ENCODE peak calls at places on chromosome 1, in eight cellular contexts. K is esophagus muscularis mucosa; S is psoas muscle; W is CD8-positive, alpha-beta memory T cell; E is astrocyte; F is ascending aorta; C is stomach; O is DND-41. N is an unnamed sample. For H3K4me1, the result is how much of the 10 kb centered on the place peaks cover.

GRCh38 chr1:85601930-85602329 is 21.4 kb downstream of the CCN1 start:
- DNase-seq in E (no peak), O (no peak), F (no peak), C (no peak), W (no peak), S (no peak), K (no peak), N (no peak)

GRCh38 chr1:148362141-148362929 is 120.8 kb downstream of the PPIAL4G start:
- DNase-seq in K (no peak), O (no peak), F (no peak), C (peak), S (no peak), W (no peak), E (peak), N (no peak)

GRCh38 chr1:116472431-116472961 is 98.3 kb downstream of the CD58 start:
- DNase-seq in O (no peak), K (no peak), F (no peak), S (no peak), E (peak), C (no peak), W (no peak), N (no peak)

GRCh38 chr1:1063261-1063944 is 10.7 kb downstream of the RNF223 start:
- DNase-seq in E (no peak), O (no peak), K (no peak), S (no peak), C (no peak), F (no peak), W (no peak), N (no peak)

GRCh38 chr1:96660503-96660902 is 61.1 kb upstream of the PTBP2 start:
- DNase-seq in K (no peak), E (peak), W (no peak), O (no peak), F (no peak), C (no peak), S (no peak), N (no peak)

GRCh38 chr1:30880631-30881155 is 27.9 kb downstream of the SDC3 start:
- DNase-seq in W (no peak), F (no peak), S (no peak), O (no peak), E (no peak), K (no peak), C (no peak), N (no peak)

GRCh38 chr1:174704300-174704699 is 256.5 kb downstream of the GPR52 start:
- DNase-seq in F (no peak), W (no peak), E (no peak), C (no peak), O (no peak), K (no peak), S (no peak), N (no peak)

GRCh38 chr1:52164604-52165003 is 22.7 kb downstream of the ZFYVE9 start:
- DNase-seq in O (no peak), K (no peak), W (no peak), C (no peak), E (peak), S (no peak), F (no peak), N (no peak)

GRCh38 chr1:48536477-48536876 is 64.5 kb upstream of the SPATA6 start:
- DNase-seq in O (no peak), E (no peak), S (no peak), W (no peak), F (no peak), K (no peak), C (no peak), N (no peak)

GRCh38 chr1:70717211-70717610 is 306.1 kb downstream of the CTH start:
- DNase-seq in K (no peak), O (no peak), W (no peak), S (no peak), E (no peak), F (no peak), C (no peak), N (no peak)

GRCh38 chr1:17212487-17213121 is 7.7 kb downstream of the PADI1 start:
- DNase-seq in S (peak), K (no peak), F (no peak), O (peak), W (peak), E (peak), C (peak), N (no peak)

GRCh38 chr1:28026329-28026728 is 62.1 kb downstream of the EYA3 start:
- DNase-seq in K (no peak), E (no peak), O (no peak), F (no peak), C (no peak), S (no peak), W (no peak), N (no peak)

GRCh38 chr1:1204425-1204920 is 1.9 kb downstream of the TNFRSF18 start:
- DNase-seq in E (no peak), C (no peak), W (no peak), S (peak), O (no peak), K (no peak), F (no peak), N (no peak)

GRCh38 chr1:21324368-21325137 is 34.3 kb upstream of the ECE1 start:
- DNase-seq in F (peak), E (peak), C (peak), S (peak), K (no peak), O (peak), W (peak), N (peak)

GRCh38 chr1:166902279-166902678 is 26.2 kb upstream of the TADA1 start:
- DNase-seq in C (no peak), E (peak), O (no peak), S (no peak), K (no peak), W (no peak), F (no peak), N (no peak)

GRCh38 chr1:147723691-147724323 is 36.6 kb downstream of the GJA5 start:
- DNase-seq in O (no peak), W (no peak), K (no peak), S (no peak), E (no peak), F (no peak), C (no peak), N (no peak)

GRCh38 chr1:89689234-89689633 is 56.3 kb downstream of the LRRC8C start:
- DNase-seq in O (no peak), S (no peak), F (no peak), C (no peak), W (no peak), E (no peak), K (no peak), N (no peak)

GRCh38 chr1:63032171-63032570 is 248.2 kb downstream of the ATG4C start:
- DNase-seq in S (no peak), W (no peak), F (no peak), E (no peak), O (no peak), C (no peak), K (no peak), N (no peak)

GRCh38 chr1:184664042-184664659 is 90.5 kb downstream of the EDEM3 start:
- DNase-seq in W (peak), F (peak), E (peak), S (peak), O (no peak), K (peak), C (peak), N (no peak)

GRCh38 chr1:229884765-229885164 is 182.3 kb upstream of the GALNT2 start:
- DNase-seq in K (peak), S (no peak), E (no peak), W (no peak), F (peak), C (peak), O (peak), N (no peak)

GRCh38 chr1:243255791-243256512 is at the start of gene SDCCAG8:
- DNase-seq in K (peak), E (peak), F (peak), W (peak), C (peak), S (peak), O (peak), N (peak)

GRCh38 chr1:27556781-27557595 is 47.0 kb downstream of the AHDC1 start:
- DNase-seq in E (peak), F (peak), O (peak), K (peak), S (peak), C (peak), W (peak), N (peak)

GRCh38 chr1:225886159-225887029 is 2.6 kb downstream of the LEFTY1 start:
- DNase-seq in O (no peak), C (no peak), S (peak), W (no peak), K (no peak), E (no peak), F (no peak), N (no peak)

GRCh38 chr1:940121-941026 is 16.7 kb downstream of the SAMD11 start:
- DNase-seq in E (peak), K (no peak), F (peak), O (peak), S (peak), C (peak), W (no peak), N (no peak)

GRCh38 chr1:151606867-151607266 is 5.0 kb upstream of the SNX27 start:
- DNase-seq in S (no peak), F (no peak), O (no peak), C (no peak), K (no peak), W (no peak), E (no peak), N (no peak)

GRCh38 chr1:235074335-235075120 is 54.1 kb downstream of the TOMM20 start:
- DNase-seq in S (peak), W (no peak), K (no peak), E (peak), F (no peak), O (no peak), C (peak), N (no peak)

GRCh38 chr1:184036517-184036949 is 995 bp downstream of the COLGALT2 start:
- DNase-seq in K (no peak), S (peak), O (no peak), F (no peak), C (no peak), E (peak), W (no peak), N (no peak)

GRCh38 chr1:203807211-203807610 is 11.8 kb downstream of the ZBED6 start:
- DNase-seq in S (no peak), K (peak), E (peak), W (no peak), F (no peak), O (no peak), C (no peak), N (no peak)

GRCh38 chr1:151887028-151887427 is 22.3 kb downstream of the THEM4 start:
- DNase-seq in S (no peak), F (no peak), E (peak), C (no peak), W (no peak), O (no peak), K (no peak), N (no peak)

GRCh38 chr1:165898837-165899236 is 71.4 kb downstream of the UCK2 start:
- DNase-seq in F (peak), O (no peak), C (no peak), S (no peak), K (no peak), E (peak), W (no peak), N (peak)

GRCh38 chr1:65948609-65949229 is 156.0 kb downstream of the PDE4B start:
- DNase-seq in F (no peak), K (no peak), C (no peak), S (no peak), W (no peak), O (no peak), E (peak), N (no peak)

GRCh38 chr1:218164111-218164929 is 120.8 kb upstream of the RRP15 start:
- DNase-seq in S (peak), E (peak), F (no peak), O (no peak), K (no peak), C (no peak), W (no peak), N (no peak)

GRCh38 chr1:36436820-36437219 is 13.4 kb downstream of the OSCP1 start:
- DNase-seq in W (no peak), F (no peak), S (no peak), O (no peak), K (no peak), C (no peak), E (peak), N (no peak)

GRCh38 chr1:2414297-2414958 is 2.1 kb upstream of the PEX10 start:
- DNase-seq in F (peak), O (peak), W (peak), E (no peak), K (no peak), S (peak), C (peak), N (no peak)

GRCh38 chr1:2417083-2417832 is 4.9 kb upstream of the PEX10 start:
- DNase-seq in S (no peak), K (no peak), C (no peak), E (no peak), F (no peak), W (no peak), O (no peak), N (no peak)

GRCh38 chr1:2415337-2415736 is 3.0 kb upstream of the PEX10 start:
- DNase-seq in W (no peak), F (no peak), K (no peak), S (no peak), C (no peak), E (no peak), O (no peak), N (no peak)

GRCh38 chr1:2416403-2416802 is 4.0 kb upstream of the PEX10 start:
- DNase-seq in F (no peak), C (peak), W (no peak), S (no peak), O (peak), E (no peak), K (no peak), N (no peak)

DNA sequence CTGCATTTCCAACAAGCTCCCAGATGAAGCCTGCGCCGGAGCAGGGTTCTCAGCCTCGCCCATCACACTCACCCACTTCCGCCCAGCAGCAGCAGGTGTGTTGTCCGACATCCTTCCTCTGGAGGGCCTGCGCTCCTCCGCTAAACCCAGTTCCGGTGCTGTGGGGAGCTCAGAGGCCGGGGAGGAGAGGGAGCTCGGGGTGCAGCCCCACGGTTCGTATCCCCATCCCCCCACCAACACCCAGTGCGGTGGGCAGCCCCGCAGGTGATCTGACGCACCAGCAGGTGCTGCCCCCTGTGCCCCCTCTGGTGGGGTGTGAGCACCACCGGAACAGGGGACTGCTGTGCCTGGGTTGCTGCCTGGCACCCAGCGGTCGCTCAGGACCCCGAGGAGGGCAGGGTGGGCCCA is 3.4 kb upstream of the PEX10 start:
- DNase-seq in S (no peak), W (no peak), C (peak), O (peak), E (no peak), K (no peak), F (no peak), N (no peak)
- H3K4me3 ChIP-seq in S (no peak), W (peak), C (peak), O (no peak), E (no peak), K (no peak), F (no peak), N (no peak)

GRCh38 chr1:156673387-156674121 is 3.7 kb downstream of the NES start:
- DNase-seq in E (no peak), K (no peak), C (no peak), S (no peak), W (no peak), F (no peak), O (no peak), N (no peak)
- H3K27ac ChIP-seq in E (peak), K (peak), C (peak), S (peak), W (no peak), F (no peak), O (no peak), N (no peak)

GRCh38 chr1:173504268-173504667 is 27.1 kb downstream of the PRDX6 start:
- DNase-seq in W (no peak), O (no peak), E (no peak), F (no peak), S (no peak), C (no peak), K (no peak), N (no peak)
- H3K4me1 ChIP-seq in W (under half), O (under half), E (under half), F (under half), S (under half), C (under half), K (under half), N (under half)

GRCh38 chr1:185721553-185721952 is 12.6 kb upstream of the HMCN1 start:
- DNase-seq in S (no peak), E (no peak), C (no peak), K (no peak), F (no peak), W (no peak), O (no peak), N (no peak)
- H3K4me3 ChIP-seq in S (no peak), E (no peak), C (no peak), K (no peak), F (no peak), W (no peak), O (no peak), N (no peak)

GRCh38 chr1:64469614-64469976 is 334 bp upstream of the CACHD1 start:
- DNase-seq in O (no peak), F (peak), W (no peak), C (peak), S (no peak), K (peak), E (no peak), N (no peak)
- H3K27ac ChIP-seq in O (no peak), F (peak), W (no peak), C (peak), S (peak), K (peak), E (no peak), N (peak)

N was measured in thoracic aorta.